ENCODE peak calls at places on chromosome 18, in five cellular contexts. X is astrocyte of the spinal cord, C is colonic mucosa, A is hepatocyte, L is lower lobe of right lung. N is an unnamed sample.

GRCh38 chr18:36872329-36872728 is 43.4 kb downstream of the KIAA1328 start:
- DNase-seq in L (no peak), C (no peak), A (no peak), X (peak), N (no peak)

GRCh38 chr18:24915547-24915946 is 436.4 kb downstream of the ZNF521 start:
- DNase-seq in C (no peak), L (no peak), X (peak), A (no peak), N (no peak)

GRCh38 chr18:22694954-22695353 is 238.2 kb upstream of the RBBP8 start:
- DNase-seq in X (peak), A (peak), C (no peak), L (no peak), N (peak)

GRCh38 chr18:36186461-36187137 is 698 bp upstream of the MOCOS start:
- DNase-seq in X (no peak), C (peak), A (peak), L (peak), N (no peak)

GRCh38 chr18:6248017-6248416 is 166.7 kb downstream of the L3MBTL4 start:
- DNase-seq in C (no peak), X (no peak), L (no peak), A (no peak), N (no peak)

GRCh38 chr18:79955302-79956075 is 4.0 kb upstream of the SLC66A2 start:
- DNase-seq in X (no peak), C (peak), A (no peak), L (peak), N (no peak)

GRCh38 chr18:26549486-26550435 is 1.4 kb upstream of the KCTD1 start:
- DNase-seq in L (peak), C (peak), X (peak), A (peak), N (no peak)

GRCh38 chr18:7307018-7307417 is 76.1 kb downstream of the LRRC30 start:
- DNase-seq in C (no peak), L (no peak), X (no peak), A (no peak), N (no peak)

GRCh38 chr18:22165603-22166069 is 3.8 kb upstream of the GATA6 start:
- DNase-seq in L (no peak), C (no peak), A (peak), X (no peak), N (no peak)

GRCh38 chr18:7038330-7038846 is 79.2 kb downstream of the LAMA1 start:
- DNase-seq in X (peak), A (peak), C (peak), L (peak), N (peak)

GRCh38 chr18:69946608-69947155 is 991 bp downstream of the CD226 start:
- DNase-seq in X (no peak), A (no peak), C (no peak), L (no peak), N (no peak)
- H3K4me3 ChIP-seq in X (no peak), A (no peak), C (no peak), L (peak), N (no peak)

DNA sequence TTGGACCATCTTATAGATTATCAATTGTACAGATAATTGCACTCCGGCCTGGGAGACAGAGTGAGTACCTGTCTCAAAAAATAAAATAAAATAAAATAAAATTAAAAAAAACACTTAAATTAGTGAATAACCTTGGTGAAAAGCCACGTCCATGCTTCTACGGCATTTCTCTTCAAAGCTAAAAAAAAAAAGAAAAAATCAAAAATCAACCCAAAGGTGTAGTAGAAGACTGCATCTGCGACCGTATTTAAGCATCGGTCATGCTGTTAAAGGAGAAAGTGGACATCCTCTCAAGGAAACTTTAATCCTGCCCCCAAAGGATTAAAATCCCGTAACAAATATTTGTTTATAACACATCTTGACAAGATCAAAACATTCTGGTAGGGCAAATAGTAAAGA is 350 bp upstream of the RNF138 start:
- DNase-seq in L (no peak), X (no peak), A (no peak), C (no peak), N (no peak)
- H3K4me3 ChIP-seq in L (peak), X (peak), A (peak), C (peak), N (peak)

GRCh38 chr18:50203801-50204604 is 9.1 kb upstream of the MYO5B start:
- DNase-seq in A (peak), X (peak), C (peak), L (peak), N (no peak)
- H3K4me3 ChIP-seq in A (no peak), X (no peak), C (no peak), L (no peak), N (no peak)

DNA sequence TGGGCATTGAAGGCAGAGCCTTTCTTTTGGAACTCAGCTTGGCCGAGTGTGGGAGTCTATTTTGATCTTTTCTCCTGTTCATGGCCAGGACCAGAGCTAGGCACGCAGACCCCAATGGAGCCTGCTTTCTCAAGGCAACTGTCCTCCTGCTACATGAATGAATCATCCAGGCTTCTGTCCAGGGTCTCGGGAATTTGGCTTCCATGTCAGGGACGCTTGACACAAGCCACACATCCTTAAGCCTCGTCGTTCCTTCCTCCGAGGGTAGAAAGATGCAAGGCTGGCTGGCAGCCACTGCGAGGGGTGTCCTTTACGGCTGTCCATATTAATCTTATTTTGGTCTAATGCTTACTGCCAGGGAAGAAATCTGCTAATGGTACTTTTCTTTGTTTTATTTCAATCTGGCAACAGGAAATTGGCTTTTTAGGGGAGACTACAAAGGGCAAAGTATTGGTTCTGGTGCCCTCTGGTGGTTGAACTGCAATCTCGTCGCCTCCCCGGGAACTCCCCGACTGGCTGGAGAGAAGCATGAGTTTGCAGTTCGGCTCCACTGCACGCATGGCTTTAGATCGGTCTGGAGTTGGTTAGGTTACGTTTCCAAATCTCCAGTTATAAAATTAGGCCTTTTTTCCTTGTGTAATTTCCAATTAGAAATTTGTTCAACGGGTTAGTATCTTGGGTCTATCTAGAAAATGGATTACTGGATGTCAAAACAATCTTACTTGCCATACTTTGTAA is 135.2 kb downstream of the ALPK2 start:
- DNase-seq in X (peak), A (peak), C (peak), L (peak), N (peak)
- H3K4me3 ChIP-seq in X (no peak), A (no peak), C (no peak), L (no peak), N (peak)

GRCh38 chr18:500230-500555 is 308 bp downstream of the COLEC12 start:
- DNase-seq in L (no peak), X (peak), A (peak), C (no peak), N (no peak)
- H3K4me3 ChIP-seq in L (peak), X (peak), A (peak), C (peak), N (peak)

DNA sequence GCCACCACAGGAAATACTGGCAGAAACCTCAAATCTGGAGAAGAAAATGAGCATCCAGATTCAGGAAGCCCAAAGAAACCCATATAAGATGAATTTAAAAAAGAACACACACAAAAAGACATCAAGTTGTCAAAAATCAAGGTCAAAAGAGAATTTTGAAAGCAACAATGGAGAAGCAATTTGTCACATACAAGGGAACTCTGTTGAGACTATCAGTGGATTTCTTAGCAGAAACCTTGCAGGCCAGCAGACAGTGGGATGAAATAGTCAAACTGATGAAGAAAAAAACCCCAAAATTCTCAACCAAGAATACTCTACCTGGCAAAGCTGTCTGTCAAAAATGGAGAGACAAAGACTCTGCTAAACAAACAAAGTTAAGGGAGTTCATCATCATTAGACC is 272.6 kb downstream of the ADCYAP1 start:
- DNase-seq in C (no peak), L (no peak), X (no peak), A (no peak), N (no peak)
- H3K4me3 ChIP-seq in C (no peak), L (no peak), X (no peak), A (no peak), N (no peak)

GRCh38 chr18:61400714-61401113 is 67.5 kb downstream of the CDH20 start:
- DNase-seq in A (no peak), C (no peak), L (no peak), X (peak), N (peak)
- H3K4me3 ChIP-seq in A (no peak), C (no peak), L (no peak), X (no peak), N (no peak)

GRCh38 chr18:2572144-2572682 is 856 bp downstream of the NDC80 start:
- DNase-seq in X (no peak), L (no peak), A (no peak), C (no peak), N (no peak)
- H3K4me3 ChIP-seq in X (peak), L (peak), A (peak), C (peak), N (peak)

DNA sequence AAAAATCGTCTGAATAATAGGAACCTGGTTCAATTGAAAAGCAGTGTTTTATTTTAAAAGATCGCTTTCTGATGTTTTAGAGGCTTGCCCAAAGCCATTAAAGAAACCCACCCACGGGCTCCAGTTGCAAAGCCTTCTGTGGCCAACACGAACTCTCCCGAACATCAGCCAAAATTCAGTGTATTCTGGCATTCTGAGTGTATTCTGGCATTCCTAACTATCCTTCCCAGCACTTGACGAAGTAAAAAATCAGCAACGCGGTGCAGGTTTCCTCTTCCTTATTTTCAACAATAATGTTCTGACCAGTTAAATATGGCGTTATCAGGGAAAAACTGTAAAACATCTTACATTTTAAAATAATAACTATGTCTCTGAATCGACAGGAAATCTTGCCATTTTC is 44.6 kb downstream of the ZNF516 start:
- DNase-seq in A (no peak), X (peak), L (no peak), C (no peak), N (no peak)
- H3K4me3 ChIP-seq in A (peak), X (peak), L (peak), C (peak), N (peak)

GRCh38 chr18:10085876-10086275 is 172.1 kb downstream of the VAPA start:
- DNase-seq in L (no peak), C (no peak), X (no peak), A (peak), N (no peak)
- H3K4me3 ChIP-seq in L (no peak), C (no peak), X (no peak), A (no peak), N (no peak)